ENCODE peak calls at places on chromosomes 13 and 19, in four cellular contexts. B is GOT3; G is activated T-cell treated with anti-CD3 and anti-CD28 coated beads, Interleukin-2, amount 50 U/mL, for 1 hour; O is Kasumi-1. R is an unnamed sample.
A peak's percentile ranks its signal among the peaks of the same experiment; 100 is the strongest.

GRCh38 chr13:59542303-59542702 is 621.4 kb downstream of the DIAPH3 start:
- DNase-seq in G (no peak), O (peak; percentile 13), B (no peak), R (peak; percentile 19)

GRCh38 chr19:33245948-33246728 is 20.5 kb upstream of the SLC7A10 start:
- DNase-seq in G (no peak), B (no peak), O (peak; percentile 5), R (peak; percentile 37)

GRCh38 chr13:85230754-85231153 is 568.5 kb downstream of the SLITRK6 start:
- DNase-seq in O (no peak), G (no peak), B (no peak), R (no peak)

GRCh38 chr13:19601749-19602725 is 31.4 kb upstream of the MPHOSPH8 start:
- DNase-seq in G (peak; percentile 49), B (no peak), O (no peak), R (peak; percentile 17)

GRCh38 chr19:18496167-18496979 is 25.5 kb downstream of the ELL start:
- DNase-seq in G (peak; percentile 55), B (no peak), O (peak; percentile 93), R (peak; percentile 81)

GRCh38 chr13:89380101-89380500 is 1708.9 kb downstream of the SLITRK5 start:
- DNase-seq in O (no peak), B (no peak), G (no peak), R (no peak)

GRCh38 chr19:44696939-44697669 is 1.8 kb upstream of the CEACAM16 start:
- DNase-seq in O (no peak), B (no peak), G (no peak), R (no peak)

GRCh38 chr13:39496487-39496998 is 106.5 kb downstream of the LHFPL6 start:
- DNase-seq in B (no peak), O (no peak), G (no peak), R (no peak)

GRCh38 chr19:8324186-8325050 is 3.1 kb downstream of the RPS28 start:
- DNase-seq in B (no peak), G (no peak), O (no peak), R (peak; percentile 38)

GRCh38 chr13:43783820-43784219 is 3.0 kb downstream of the ENOX1 start:
- DNase-seq in G (no peak), B (no peak), O (no peak), R (peak; percentile 76)

GRCh38 chr13:67148219-67148583 is 81.9 kb downstream of the PCDH9 start:
- DNase-seq in B (no peak), G (no peak), O (no peak), R (no peak)

GRCh38 chr13:113656015-113656588 is 1.9 kb downstream of the ATP4B start:
- DNase-seq in B (no peak), G (peak; percentile 8), O (no peak), R (no peak)

GRCh38 chr19:48061401-48062344 is 17.8 kb upstream of the CABP5 start:
- DNase-seq in B (no peak), O (no peak), G (no peak), R (no peak)

GRCh38 chr13:71634605-71635443 is 232.2 kb downstream of the DACH1 start:
- DNase-seq in O (no peak), B (no peak), G (no peak), R (no peak)

GRCh38 chr13:49791214-49791752 is 1.2 kb downstream of the KPNA3 start:
- DNase-seq in B (no peak), G (no peak), O (peak; percentile 28), R (peak; percentile 23)

GRCh38 chr19:29567366-29567915 is 38.6 kb upstream of the POP4 start:
- DNase-seq in B (no peak), G (no peak), O (no peak), R (no peak)

GRCh38 chr13:40116008-40116407 is 460.5 kb downstream of the COG6 start:
- DNase-seq in B (no peak), O (no peak), G (peak; percentile 30), R (peak; percentile 67)

GRCh38 chr13:23421596-23421995 is 11.9 kb downstream of the SACS start:
- DNase-seq in G (no peak), B (no peak), O (no peak), R (no peak)

R was measured in MV-4-11.